ENCODE peak calls at places on chromosomes 1 and 21, in six cellular contexts. M is RPMI8226; V is stimulated activated CD8-positive, alpha-beta memory T cell treated with anti-CD3 and anti-CD28 coated beads, Interleukin-15, amount 100 ng/mL, for 24 hours; C is DMS79; Y is vagina; S is tibial artery. J is an unnamed sample.

GRCh38 chr1:46543382-46543760 is 8.1 kb downstream of the KNCN start:
- DNase-seq in M (no peak), V (no peak), C (no peak), Y (no peak), S (no peak), J (no peak)

GRCh38 chr21:41763398-41763931 is 3.4 kb downstream of the RIPK4 start:
- DNase-seq in M (no peak), V (no peak), C (peak), Y (no peak), S (no peak), J (no peak)

GRCh38 chr1:180857947-180858768 is 54.5 kb upstream of the KIAA1614 start:
- DNase-seq in M (no peak), V (no peak), C (no peak), Y (no peak), S (no peak), J (no peak)

GRCh38 chr1:53878492-53879105 is 11.0 kb downstream of the YIPF1 start:
- DNase-seq in M (peak), V (no peak), C (no peak), Y (no peak), S (no peak), J (peak)

GRCh38 chr1:109621402-109622101 is 1.9 kb downstream of the AMPD2 start:
- DNase-seq in M (no peak), V (no peak), C (no peak), Y (no peak), S (no peak), J (no peak)

GRCh38 chr1:46643368-46643775 is 24.8 kb downstream of the ATPAF1 start:
- DNase-seq in M (peak), V (no peak), C (peak), Y (no peak), S (no peak), J (peak)

GRCh38 chr1:39657923-39658485 is 13.9 kb downstream of the NT5C1A start:
- DNase-seq in M (peak), V (peak), C (no peak), Y (no peak), S (peak), J (peak)

GRCh38 chr1:9852410-9853301 is 28.9 kb upstream of the CLSTN1 start:
- DNase-seq in M (no peak), V (no peak), C (peak), Y (no peak), S (no peak), J (no peak)

J was measured in NCI-H146.